ENCODE peak calls at places on chromosomes 16 and 17, in six cellular contexts. One of them, this sample, is unnamed.

GRCh38 chr16:56608043-56608875 is at the start of gene MT2A:
- DNase-seq in left cardiac atrium: peak; percentile 97
- DNase-seq in fibroblast of pulmonary artery: peak; percentile 97
- DNase-seq in Panc1: no peak
- DNase-seq in epithelial cell of esophagus: peak; percentile 98
- DNase-seq in skeletal muscle cell: peak; percentile 93
- DNase-seq in this sample: peak; percentile 94

GRCh38 chr16:20866161-20866772 is 33.9 kb downstream of the DCUN1D3 start:
- DNase-seq in skeletal muscle cell: peak; percentile 58
- DNase-seq in Panc1: no peak
- DNase-seq in epithelial cell of esophagus: peak; percentile 90
- DNase-seq in left cardiac atrium: peak; percentile 48
- DNase-seq in fibroblast of pulmonary artery: peak; percentile 85
- DNase-seq in this sample: peak; percentile 29

GRCh38 chr17:80426671-80427326 is 11.8 kb downstream of the ENDOV start:
- DNase-seq in fibroblast of pulmonary artery: peak; percentile 63
- DNase-seq in left cardiac atrium: peak; percentile 70
- DNase-seq in Panc1: peak; percentile 30
- DNase-seq in epithelial cell of esophagus: peak; percentile 66
- DNase-seq in skeletal muscle cell: no peak
- DNase-seq in this sample: peak; percentile 62

GRCh38 chr17:80279895-80280294 is 19.2 kb downstream of the RNF213 start:
- DNase-seq in epithelial cell of esophagus: peak; percentile 56
- DNase-seq in Panc1: no peak
- DNase-seq in skeletal muscle cell: peak; percentile 62
- DNase-seq in left cardiac atrium: peak; percentile 83
- DNase-seq in fibroblast of pulmonary artery: peak; percentile 93
- DNase-seq in this sample: peak; percentile 65

GRCh38 chr16:54284931-54285413 is 1.6 kb downstream of the IRX3 start:
- DNase-seq in left cardiac atrium: peak; percentile 38
- DNase-seq in skeletal muscle cell: no peak
- DNase-seq in fibroblast of pulmonary artery: no peak
- DNase-seq in Panc1: no peak
- DNase-seq in epithelial cell of esophagus: peak; percentile 27
- DNase-seq in this sample: no peak

GRCh38 chr16:69371564-69371963 is 14.2 kb downstream of the TERF2 start:
- DNase-seq in Panc1: no peak
- DNase-seq in epithelial cell of esophagus: no peak
- DNase-seq in fibroblast of pulmonary artery: no peak
- DNase-seq in left cardiac atrium: no peak
- DNase-seq in skeletal muscle cell: no peak
- DNase-seq in this sample: no peak

GRCh38 chr16:68065716-68066305 is 19.4 kb upstream of the NFATC3 start:
- DNase-seq in Panc1: no peak
- DNase-seq in skeletal muscle cell: no peak
- DNase-seq in epithelial cell of esophagus: peak; percentile 36
- DNase-seq in left cardiac atrium: no peak
- DNase-seq in fibroblast of pulmonary artery: peak; percentile 90
- DNase-seq in this sample: no peak

GRCh38 chr17:61144137-61144536 is 255.5 kb upstream of the TBX2 start:
- DNase-seq in skeletal muscle cell: peak; percentile 37
- DNase-seq in left cardiac atrium: no peak
- DNase-seq in epithelial cell of esophagus: no peak
- DNase-seq in Panc1: no peak
- DNase-seq in fibroblast of pulmonary artery: peak; percentile 55
- DNase-seq in this sample: no peak

GRCh38 chr16:88491560-88492310 is 38.7 kb downstream of the ZFPM1 start:
- DNase-seq in fibroblast of pulmonary artery: no peak
- DNase-seq in Panc1: no peak
- DNase-seq in epithelial cell of esophagus: no peak
- DNase-seq in skeletal muscle cell: no peak
- DNase-seq in left cardiac atrium: no peak
- DNase-seq in this sample: no peak